ENCODE peak calls at places on chromosome 21, in four cellular contexts. One of them, this sample, is unnamed.
A peak's percentile ranks its signal among the peaks of the same experiment; 100 is the strongest.

GRCh38 chr21:46095106-46095719 is 2.7 kb upstream of the COL6A2 start:
- DNase-seq in K562: peak; percentile 25
- DNase-seq in HepG2: no peak
- DNase-seq in H1: no peak
- DNase-seq in this sample: no peak

GRCh38 chr21:34020005-34020847 is 53.2 kb upstream of the MRPS6 start:
- DNase-seq in K562: no peak
- DNase-seq in HepG2: peak; percentile 19
- DNase-seq in H1: no peak
- DNase-seq in this sample: peak; percentile 92

GRCh38 chr21:45772180-45772579 is 128.7 kb downstream of the PCBP3 start:
- DNase-seq in K562: no peak
- DNase-seq in HepG2: no peak
- DNase-seq in H1: no peak
- DNase-seq in this sample: no peak

GRCh38 chr21:45386728-45387371 is 18.1 kb upstream of the COL18A1 start:
- DNase-seq in K562: no peak
- DNase-seq in HepG2: no peak
- DNase-seq in H1: no peak
- DNase-seq in this sample: no peak

GRCh38 chr21:14403681-14404318 is 20.9 kb upstream of the HSPA13 start:
- DNase-seq in K562: peak; percentile 31
- DNase-seq in HepG2: peak; percentile 19
- DNase-seq in H1: no peak
- DNase-seq in this sample: peak; percentile 9

GRCh38 chr21:29499734-29500343 is 201.1 kb downstream of the BACH1 start:
- DNase-seq in K562: peak; percentile 37
- DNase-seq in HepG2: peak; percentile 50
- DNase-seq in H1: peak; percentile 63
- DNase-seq in this sample: no peak

GRCh38 chr21:45537111-45537745 is 5.0 kb downstream of the SLC19A1 start:
- DNase-seq in K562: no peak
- DNase-seq in HepG2: no peak
- DNase-seq in H1: no peak
- DNase-seq in this sample: no peak

GRCh38 chr21:27590271-27590670 is 623.4 kb upstream of the ADAMTS5 start:
- DNase-seq in K562: no peak
- DNase-seq in HepG2: no peak
- DNase-seq in H1: no peak
- DNase-seq in this sample: no peak

GRCh38 chr21:46182548-46183336 is 1.5 kb downstream of the SPATC1L start:
- DNase-seq in K562: peak; percentile 85
- DNase-seq in HepG2: no peak
- DNase-seq in H1: no peak
- DNase-seq in this sample: no peak

GRCh38 chr21:45578811-45579381 is 36.7 kb upstream of the SLC19A1 start:
- DNase-seq in K562: no peak
- DNase-seq in HepG2: no peak
- DNase-seq in H1: no peak
- DNase-seq in this sample: no peak

GRCh38 chr21:45179568-45180288 is 105.3 kb downstream of the ADARB1 start:
- DNase-seq in K562: no peak
- DNase-seq in HepG2: no peak
- DNase-seq in H1: no peak
- DNase-seq in this sample: no peak

GRCh38 chr21:28018741-28019669 is 973.7 kb downstream of the LTN1 start:
- DNase-seq in K562: no peak
- DNase-seq in HepG2: no peak
- DNase-seq in H1: no peak
- DNase-seq in this sample: no peak

GRCh38 chr21:46037338-46038325 is 56.1 kb downstream of the COL6A1 start:
- DNase-seq in K562: no peak
- DNase-seq in HepG2: no peak
- DNase-seq in H1: no peak
- DNase-seq in this sample: no peak

GRCh38 chr21:46168238-46168637 is 12.9 kb upstream of the FTCD start:
- DNase-seq in K562: no peak
- DNase-seq in HepG2: no peak
- DNase-seq in H1: no peak
- DNase-seq in this sample: no peak

GRCh38 chr21:45004481-45005263 is 64.8 kb downstream of the SLX9 start:
- DNase-seq in K562: peak; percentile 54
- DNase-seq in HepG2: no peak
- DNase-seq in H1: no peak
- DNase-seq in this sample: no peak

GRCh38 chr21:34730194-34730593 is 61.4 kb downstream of the CLIC6 start:
- DNase-seq in K562: no peak
- DNase-seq in HepG2: no peak
- DNase-seq in H1: no peak
- DNase-seq in this sample: no peak

GRCh38 chr21:45528028-45528705 is 14.1 kb downstream of the SLC19A1 start:
- DNase-seq in K562: no peak
- DNase-seq in HepG2: no peak
- DNase-seq in H1: no peak
- DNase-seq in this sample: no peak

GRCh38 chr21:40210251-40210650 is 343.0 kb downstream of the PCP4 start:
- DNase-seq in K562: no peak
- DNase-seq in HepG2: no peak
- DNase-seq in H1: no peak
- DNase-seq in this sample: no peak

GRCh38 chr21:45224189-45224938 is 63.3 kb downstream of the POFUT2 start:
- DNase-seq in K562: no peak
- DNase-seq in HepG2: no peak
- DNase-seq in H1: no peak
- DNase-seq in this sample: no peak

GRCh38 chr21:35333831-35334593 is 284.9 kb upstream of the RUNX1 start:
- DNase-seq in K562: peak; percentile 35
- DNase-seq in HepG2: no peak
- DNase-seq in H1: no peak
- DNase-seq in this sample: no peak

GRCh38 chr21:39441502-39442475 is 3.8 kb downstream of the LCA5L start:
- DNase-seq in K562: peak; percentile 70
- DNase-seq in HepG2: peak; percentile 45
- DNase-seq in H1: no peak
- DNase-seq in this sample: no peak

GRCh38 chr21:45228171-45228641 is 59.5 kb downstream of the POFUT2 start:
- DNase-seq in K562: no peak
- DNase-seq in HepG2: peak; percentile 12
- DNase-seq in H1: no peak
- DNase-seq in this sample: no peak

GRCh38 chr21:14677639-14678179 is 131.6 kb upstream of the SAMSN1 start:
- DNase-seq in K562: no peak
- DNase-seq in HepG2: no peak
- DNase-seq in H1: no peak
- DNase-seq in this sample: no peak

GRCh38 chr21:15514073-15514946 is 215.5 kb upstream of the USP25 start:
- DNase-seq in K562: no peak
- DNase-seq in HepG2: peak; percentile 94
- DNase-seq in H1: no peak
- DNase-seq in this sample: peak; percentile 45

GRCh38 chr21:34782666-34783365 is 114.0 kb downstream of the CLIC6 start:
- DNase-seq in K562: no peak
- DNase-seq in HepG2: no peak
- DNase-seq in H1: no peak
- DNase-seq in this sample: no peak

GRCh38 chr21:45975017-45975595 is 6.5 kb upstream of the COL6A1 start:
- DNase-seq in K562: no peak
- DNase-seq in HepG2: no peak
- DNase-seq in H1: no peak
- DNase-seq in this sample: no peak

GRCh38 chr21:16211339-16212303 is 481.8 kb downstream of the USP25 start:
- DNase-seq in K562: no peak
- DNase-seq in HepG2: no peak
- DNase-seq in H1: no peak
- DNase-seq in this sample: no peak

GRCh38 chr21:46189213-46189958 is 5.1 kb upstream of the SPATC1L start:
- DNase-seq in K562: peak; percentile 63
- DNase-seq in HepG2: no peak
- DNase-seq in H1: no peak
- DNase-seq in this sample: no peak

GRCh38 chr21:46605759-46606426 is 1.0 kb upstream of the S100B start:
- DNase-seq in K562: peak; percentile 8
- DNase-seq in HepG2: no peak
- DNase-seq in H1: no peak
- DNase-seq in this sample: peak; percentile 32

GRCh38 chr21:45076245-45076661 is 1.9 kb downstream of the ADARB1 start:
- DNase-seq in K562: no peak
- DNase-seq in HepG2: peak; percentile 14
- DNase-seq in H1: no peak
- DNase-seq in this sample: no peak

GRCh38 chr21:36981977-36982700 is 15.7 kb upstream of the HLCS start:
- DNase-seq in K562: no peak
- DNase-seq in HepG2: no peak
- DNase-seq in H1: no peak
- DNase-seq in this sample: no peak

GRCh38 chr21:30881480-30881879 is at the start of gene KRTAP11-1:
- DNase-seq in K562: no peak
- DNase-seq in HepG2: no peak
- DNase-seq in H1: no peak
- DNase-seq in this sample: no peak

GRCh38 chr21:45640001-45640887 is 3.3 kb upstream of the PCBP3 start:
- DNase-seq in K562: no peak
- DNase-seq in HepG2: no peak
- DNase-seq in H1: no peak
- DNase-seq in this sample: no peak

GRCh38 chr21:36854391-36854790 is 112.1 kb downstream of the HLCS start:
- DNase-seq in K562: peak; percentile 79
- DNase-seq in HepG2: peak; percentile 52
- DNase-seq in H1: peak; percentile 29
- DNase-seq in this sample: no peak

GRCh38 chr21:33490991-33491372 is 534 bp downstream of the DNAJC28 start:
- DNase-seq in K562: no peak
- DNase-seq in HepG2: no peak
- DNase-seq in H1: no peak
- DNase-seq in this sample: no peak

GRCh38 chr21:36730291-36731281 is 31.7 kb downstream of the SIM2 start:
- DNase-seq in K562: no peak
- DNase-seq in HepG2: peak; percentile 93
- DNase-seq in H1: no peak
- DNase-seq in this sample: no peak

GRCh38 chr21:19343711-19344110 is 940.1 kb upstream of the TMPRSS15 start:
- DNase-seq in K562: no peak
- DNase-seq in HepG2: no peak
- DNase-seq in H1: no peak
- DNase-seq in this sample: no peak
- H3K4me3 ChIP-seq in K562: no peak overlapping the region
- H3K4me3 ChIP-seq in HepG2: no peak overlapping the region
- H3K4me3 ChIP-seq in H1: no peak overlapping the region
- H3K4me3 ChIP-seq in this sample: no peak overlapping the region

DNA sequence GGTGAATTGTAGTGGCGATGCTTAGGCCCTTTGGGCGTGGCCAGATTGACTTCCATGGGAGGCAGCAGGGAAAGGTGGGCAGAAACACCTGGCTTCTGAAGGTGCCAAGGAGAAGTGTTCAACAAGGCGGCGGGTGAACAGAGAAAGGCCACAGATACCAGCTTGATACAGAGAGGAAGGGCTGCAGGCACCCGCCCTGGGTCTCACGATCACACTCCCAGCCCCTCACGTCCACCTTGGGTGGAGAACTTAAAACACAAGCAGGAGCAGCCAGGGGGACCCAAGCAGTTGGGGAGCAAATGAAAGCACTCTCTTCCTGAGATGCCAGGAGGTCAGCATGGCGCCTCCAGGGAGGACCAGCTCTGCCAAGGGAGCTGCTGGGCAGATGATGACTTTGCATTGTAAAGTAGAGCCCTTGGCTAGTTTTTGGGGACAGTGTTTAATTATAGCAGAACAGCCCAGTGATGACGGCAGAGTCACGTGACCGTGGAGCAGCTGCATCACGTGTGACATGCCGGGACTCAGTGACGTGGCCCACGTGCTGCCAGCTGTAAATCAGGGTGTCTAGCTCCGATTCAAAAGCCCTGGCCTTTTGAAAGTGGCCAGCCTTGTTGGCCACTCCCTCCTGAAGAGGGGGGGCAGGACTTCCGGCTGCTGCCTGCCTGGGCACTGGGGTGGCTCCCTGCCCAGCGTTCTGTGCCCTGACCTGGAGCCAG is 19.0 kb downstream of the SLC37A1 start:
- DNase-seq in K562: no peak
- DNase-seq in HepG2: no peak
- DNase-seq in H1: no peak
- DNase-seq in this sample: no peak
- TF ChIP-seq CBX5 in K562: no peak
- TF ChIP-seq CBX5 in HepG2: no peak
- TF ChIP-seq CBX5 in H1: no peak
- TF ChIP-seq CBX5 in this sample: no peak

DNA sequence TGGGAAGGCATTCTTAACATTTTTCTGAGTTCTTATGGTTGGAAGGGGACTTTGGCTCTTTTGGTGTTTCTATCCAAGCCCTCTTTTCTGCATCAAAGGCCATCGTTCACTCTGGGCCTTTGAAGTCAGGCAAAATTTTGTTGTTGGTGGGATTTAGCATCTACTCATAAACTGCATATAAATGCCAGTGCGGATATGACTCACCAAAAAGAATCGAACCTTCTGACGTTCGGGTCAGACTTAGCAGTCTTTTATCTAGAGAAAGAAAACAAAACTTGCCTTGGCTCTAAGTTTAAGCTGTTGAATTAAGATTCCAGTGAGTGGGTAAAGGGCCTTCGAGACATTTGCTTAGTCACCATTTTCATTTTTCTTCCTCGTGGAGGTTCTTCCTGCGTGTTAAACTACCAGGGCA is 51.4 kb downstream of the EVA1C start:
- DNase-seq in K562: no peak
- DNase-seq in HepG2: peak; percentile 82
- DNase-seq in H1: no peak
- DNase-seq in this sample: no peak
- TF ChIP-seq POLR2AphosphoS5 in K562: no peak
- TF ChIP-seq POLR2AphosphoS5 in HepG2: no peak
- TF ChIP-seq POLR2AphosphoS5 in H1: no peak
- TF ChIP-seq POLR2AphosphoS5 in this sample: no peak

GRCh38 chr21:43917515-43918384 is 52.7 kb downstream of the AGPAT3 start:
- DNase-seq in K562: peak; percentile 61
- DNase-seq in HepG2: peak; percentile 40
- DNase-seq in H1: no peak
- DNase-seq in this sample: peak; percentile 25
- H3K4me3 ChIP-seq in K562: peak overlapping the region; percentile 42
- H3K4me3 ChIP-seq in HepG2: no peak overlapping the region
- H3K4me3 ChIP-seq in H1: no peak overlapping the region
- H3K4me3 ChIP-seq in this sample: peak overlapping the region; percentile 73

DNA sequence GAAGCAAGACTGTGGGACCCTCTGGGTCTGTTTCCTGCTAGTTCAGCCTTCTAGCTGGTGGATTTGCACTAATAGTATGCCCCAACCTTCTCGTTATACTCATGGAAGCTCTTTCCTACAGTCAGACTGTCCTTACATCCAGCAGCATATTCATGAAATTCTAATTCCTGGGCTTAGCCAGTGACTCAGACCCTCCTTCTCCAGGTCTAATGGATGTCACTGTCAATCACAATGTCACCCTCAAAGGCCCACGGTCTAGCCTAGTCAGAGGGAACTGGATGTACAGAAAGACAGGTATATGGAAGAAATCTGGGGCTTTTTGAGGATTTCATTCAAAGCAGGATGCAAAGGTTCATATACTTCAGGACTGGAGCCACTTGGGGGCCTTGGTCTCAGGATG is 72.4 kb downstream of the KCNJ15 start:
- DNase-seq in K562: no peak
- DNase-seq in HepG2: no peak
- DNase-seq in H1: no peak
- DNase-seq in this sample: no peak
- TF ChIP-seq CBX5 in K562: no peak
- TF ChIP-seq CBX5 in HepG2: no peak
- TF ChIP-seq CBX5 in H1: no peak
- TF ChIP-seq CBX5 in this sample: no peak